ENCODE peak calls at places on chromosomes 5 and 9, in five cellular contexts. N is H9, K is neuronal stem cell, G is mesenchymal stem cell, H is IMR-90. V is an unnamed sample.

GRCh38 chr9:38046669-38047300 is 22.2 kb downstream of the SHB start:
- DNase-seq in K (no peak), N (peak; percentile 49), H (peak; percentile 69), G (peak; percentile 72), V (no peak)

GRCh38 chr5:133709074-133709676 is 96.8 kb upstream of the FSTL4 start:
- DNase-seq in H (no peak), K (no peak), N (no peak), G (no peak), V (no peak)

GRCh38 chr9:106277931-106278330 is 583.6 kb downstream of the TMEM38B start:
- DNase-seq in K (no peak), H (no peak), N (no peak), G (no peak), V (no peak)

GRCh38 chr5:132254321-132254977 is 3.0 kb upstream of the PDLIM4 start:
- DNase-seq in H (no peak), N (peak; percentile 12), K (no peak), G (no peak), V (no peak)

GRCh38 chr5:62692946-62693713 is 114.5 kb downstream of the LRRC70 start:
- DNase-seq in K (no peak), H (no peak), G (no peak), N (no peak), V (no peak)

GRCh38 chr9:20292002-20292401 is 330.3 kb downstream of the MLLT3 start:
- DNase-seq in K (no peak), N (no peak), H (peak; percentile 72), G (peak; percentile 37), V (no peak)

GRCh38 chr9:132201780-132202703 is 40.2 kb downstream of the NTNG2 start:
- DNase-seq in N (no peak), H (no peak), K (no peak), G (no peak), V (no peak)

GRCh38 chr5:1195439-1195838 is 6.0 kb upstream of the SLC6A19 start:
- DNase-seq in H (no peak), K (no peak), G (no peak), N (no peak), V (no peak)

GRCh38 chr5:107396351-107396690 is 274.4 kb downstream of the EFNA5 start:
- DNase-seq in N (no peak), H (no peak), K (no peak), G (no peak), V (no peak)

GRCh38 chr9:101536351-101536750 is 2.7 kb downstream of the RNF20 start:
- DNase-seq in H (peak; percentile 48), K (no peak), G (peak; percentile 33), N (no peak), V (no peak)

GRCh38 chr9:127910613-127911205 is 6.1 kb downstream of the ST6GALNAC4 start:
- DNase-seq in K (no peak), N (no peak), G (no peak), H (peak; percentile 47), V (no peak)

GRCh38 chr5:119389288-119390065 is 33.7 kb downstream of the TNFAIP8 start:
- DNase-seq in H (peak; percentile 48), G (peak; percentile 67), K (no peak), N (no peak), V (no peak)

GRCh38 chr9:77946969-77947368 is 84.6 kb downstream of the GNAQ start:
- DNase-seq in G (no peak), K (no peak), H (no peak), N (no peak), V (no peak)

GRCh38 chr9:6897207-6897822 is 139.5 kb downstream of the KDM4C start:
- DNase-seq in N (no peak), G (no peak), K (no peak), H (no peak), V (no peak)

GRCh38 chr5:39209924-39210323 is 9.4 kb downstream of the FYB1 start:
- DNase-seq in N (peak; percentile 37), K (no peak), H (no peak), G (no peak), V (no peak)

GRCh38 chr9:129337287-129338140 is 159.5 kb upstream of the IER5L start:
- DNase-seq in N (no peak), H (no peak), G (no peak), K (no peak), V (no peak)
- H3K14ac ChIP-seq in N (no peak overlapping the region), H (peak overlapping the region; percentile 55), G (peak overlapping the region; percentile 93), K (no peak overlapping the region), V (no peak overlapping the region)

DNA sequence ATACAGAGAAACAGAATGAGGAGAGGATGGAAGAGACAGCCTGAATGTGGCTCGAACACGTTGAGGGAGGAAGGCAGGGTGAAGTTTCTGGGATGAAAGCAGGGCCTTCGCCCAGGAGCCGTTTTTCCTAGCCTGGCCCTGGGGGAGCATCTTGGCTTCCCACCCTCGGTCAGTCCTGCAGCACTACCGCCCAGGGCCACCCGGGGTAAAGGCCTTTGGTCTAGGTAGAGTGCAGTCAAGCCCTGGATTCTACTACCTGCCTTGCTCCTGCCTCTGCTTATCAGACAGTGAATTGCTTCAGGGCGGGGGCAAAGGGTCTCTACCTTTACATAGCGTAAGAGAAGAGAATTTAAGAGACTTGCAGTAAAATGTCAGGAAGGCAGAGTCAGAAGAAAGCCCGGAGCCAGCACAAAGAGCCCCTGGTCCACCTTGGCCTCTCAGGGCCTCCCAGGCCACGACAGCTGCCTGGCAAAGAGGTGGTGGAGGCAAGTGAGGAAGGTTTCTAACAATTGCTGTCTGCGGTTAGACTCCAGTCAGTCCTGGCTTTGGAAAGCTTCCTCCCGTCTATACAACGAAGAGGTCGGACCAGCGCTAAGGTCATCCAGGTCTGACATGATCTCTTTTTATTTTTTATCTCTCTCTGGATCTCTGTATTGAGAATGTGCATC is 17.9 kb downstream of the COL15A1 start:
- DNase-seq in K (no peak), H (no peak), G (no peak), N (no peak), V (no peak)
- H2BK15ac ChIP-seq in K (no peak overlapping the region), H (peak overlapping the region; percentile 93), G (peak overlapping the region; percentile 15), N (no peak overlapping the region), V (no peak overlapping the region)

GRCh38 chr5:150291388-150292385 is 2.1 kb upstream of the CAMK2A start:
- DNase-seq in K (no peak), G (no peak), H (peak; percentile 45), N (no peak), V (no peak)
- H3K4me2 ChIP-seq in K (no peak overlapping the region), G (no peak overlapping the region), H (no peak overlapping the region), N (no peak overlapping the region), V (no peak overlapping the region)

GRCh38 chr5:77546-77945 is 14.4 kb upstream of the PLEKHG4B start:
- DNase-seq in K (no peak), H (no peak), G (no peak), N (no peak), V (no peak)
- H3K14ac ChIP-seq in K (no peak overlapping the region), H (no peak overlapping the region), G (no peak overlapping the region), N (no peak overlapping the region), V (no peak overlapping the region)

DNA sequence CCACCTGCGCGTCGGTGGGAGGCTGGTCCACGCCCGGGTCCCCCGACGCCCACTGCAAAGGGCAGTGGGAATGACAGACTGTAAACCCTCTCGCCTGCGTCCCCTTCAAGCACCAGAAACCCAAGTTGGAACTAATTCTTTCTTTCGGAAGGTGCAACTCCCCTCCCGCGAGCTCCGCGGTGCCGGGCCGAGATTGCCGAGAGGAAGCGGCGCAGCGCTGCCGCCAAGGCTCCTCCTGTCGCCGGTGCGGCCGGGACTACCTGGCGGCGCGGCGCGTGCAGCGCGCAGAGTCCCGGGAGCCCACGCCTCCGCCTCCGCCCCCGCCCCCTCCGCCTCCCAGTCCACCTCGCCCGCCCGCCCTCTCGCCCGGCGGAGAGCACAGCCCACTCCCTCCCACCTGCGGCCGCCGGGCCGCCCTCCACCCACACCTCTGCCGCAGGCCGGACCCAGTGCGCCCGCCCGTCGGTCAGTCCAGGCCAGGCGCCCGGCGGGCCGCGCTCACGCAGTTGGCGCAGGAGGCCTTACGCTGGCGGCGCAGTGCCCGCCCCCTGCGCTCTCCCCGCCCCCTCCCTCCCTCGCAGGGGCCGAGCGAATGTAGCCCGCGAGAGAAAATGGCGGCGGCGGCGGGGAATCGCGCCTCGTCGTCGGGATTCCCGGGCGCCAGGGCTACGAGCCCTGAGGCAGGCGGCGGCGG is at the start of gene MAP3K1:
- DNase-seq in H (peak; percentile 60), N (peak; percentile 80), G (peak; percentile 58), K (peak; percentile 86), V (peak; percentile 86)
- H2BK15ac ChIP-seq in H (no peak within 1 kb of the TSS), N (no peak within 1 kb of the TSS), G (peak within 1 kb of the TSS; percentile 89), K (peak within 1 kb of the TSS; percentile 85), V (no peak within 1 kb of the TSS)

GRCh38 chr5:139390639-139391569 is 1.2 kb upstream of the MZB1 start:
- DNase-seq in K (no peak), G (no peak), H (no peak), N (no peak), V (no peak)

GRCh38 chr5:139389701-139390638 is at the start of gene MZB1:
- DNase-seq in N (no peak), H (no peak), G (no peak), K (no peak), V (no peak)

GRCh38 chr5:139386039-139386438 is 2.9 kb upstream of the SLC23A1 start:
- DNase-seq in N (no peak), H (no peak), G (no peak), K (no peak), V (no peak)

GRCh38 chr5:139387611-139388197 is 2.0 kb downstream of the MZB1 start:
- DNase-seq in N (no peak), G (no peak), K (no peak), H (no peak), V (no peak)

DNA sequence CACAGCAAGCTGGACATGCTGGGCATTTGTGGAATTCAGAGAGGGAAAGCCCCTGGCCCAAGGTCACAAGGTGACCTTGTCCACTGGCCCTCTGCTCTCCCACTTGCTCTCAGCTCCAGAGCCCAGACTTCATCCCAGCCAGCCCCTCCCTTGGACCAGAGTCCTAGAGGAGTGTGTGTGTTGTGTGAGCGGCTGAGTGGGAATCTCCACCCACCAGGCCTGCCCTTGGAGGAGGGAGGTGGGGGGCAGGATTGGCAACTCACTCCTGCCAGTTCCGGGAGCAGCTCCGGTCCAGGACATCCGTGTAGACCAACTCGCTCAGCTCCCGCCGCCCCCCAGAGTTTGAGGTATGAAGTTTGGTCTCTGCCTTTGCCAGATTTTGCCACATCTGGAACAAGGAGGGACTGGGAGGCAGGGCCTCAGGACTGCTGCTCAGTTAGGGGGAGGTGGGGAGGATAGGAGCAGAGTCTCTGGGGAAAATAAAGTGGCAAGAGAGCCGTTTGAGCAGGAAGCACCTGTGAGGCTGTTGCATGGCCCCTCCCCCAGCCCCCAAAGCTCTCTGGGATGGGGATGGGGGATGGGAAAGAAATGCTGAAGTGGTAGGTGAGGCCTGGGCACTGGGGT is 1.4 kb downstream of the MZB1 start:
- DNase-seq in N (no peak), G (no peak), H (peak; percentile 20), K (no peak), V (no peak)
- H3K4me2 ChIP-seq in N (no peak overlapping the region), G (no peak overlapping the region), H (no peak overlapping the region), K (no peak overlapping the region), V (peak overlapping the region; percentile 48)

V was measured in H1.